ENCODE peak calls at places on chromosomes 3 and 15, in four cellular contexts. A is central memory CD8-positive, alpha-beta T cell; R is stimulated activated effector memory CD8-positive, alpha-beta T cell treated with anti-CD3 and anti-CD28 coated beads, Interleukin-12 subunit alpha, Interleukin-12 subunit beta, amount 100 ng/mL, for 72 hours; T is stimulated activated naive CD8-positive, alpha-beta T cell treated with anti-CD3 and anti-CD28 coated beads, Interleukin-15, Interleukin-2, amounts not matched to agents 100 U/mL and 50 U/mL, for 24 hours. X is an unnamed sample.

GRCh38 chr3:133895208-133896001 is at the start of gene RAB6B:
- ATAC-seq in R (peak; percentile 85), A (no peak), T (peak; percentile 65), X (peak; percentile 97)

GRCh38 chr15:72809329-72809728 is 25.8 kb upstream of the ADPGK start:
- ATAC-seq in T (no peak), R (peak; percentile 71), A (peak; percentile 80), X (no peak)

GRCh38 chr3:131386429-131386926 is 4.9 kb downstream of the NUDT16 start:
- ATAC-seq in A (no peak), R (no peak), T (peak; percentile 21), X (no peak)

GRCh38 chr3:9172851-9173320 is 76.6 kb downstream of the SRGAP3 start:
- ATAC-seq in A (no peak), T (no peak), R (no peak), X (peak; percentile 51)

GRCh38 chr3:131282379-131282778 is 99.2 kb upstream of the NUDT16 start:
- ATAC-seq in R (peak; percentile 31), T (no peak), A (no peak), X (no peak)

GRCh38 chr3:167761302-167761701 is 25.8 kb downstream of the SERPINI1 start:
- ATAC-seq in R (no peak), T (no peak), A (no peak), X (no peak)

GRCh38 chr3:56667973-56668579 is 15.0 kb downstream of the TASOR start:
- ATAC-seq in A (no peak), T (no peak), R (peak; percentile 57), X (no peak)

GRCh38 chr3:121942116-121942786 is 48.0 kb downstream of the SLC15A2 start:
- ATAC-seq in A (no peak), T (no peak), R (no peak), X (no peak)

GRCh38 chr3:188362405-188362831 is 208.5 kb downstream of the LPP start:
- ATAC-seq in R (peak; percentile 95), A (peak; percentile 53), T (peak; percentile 85), X (peak; percentile 96)

GRCh38 chr15:100542290-100542689 is 13.5 kb upstream of the CERS3 start:
- ATAC-seq in T (no peak), A (no peak), R (no peak), X (no peak)

GRCh38 chr3:152885066-152885465 is 50.1 kb downstream of the P2RY1 start:
- ATAC-seq in A (no peak), R (no peak), T (no peak), X (no peak)

GRCh38 chr3:10992946-10993728 is 589 bp downstream of the SLC6A1 start:
- ATAC-seq in A (no peak), R (no peak), T (no peak), X (no peak)